ENCODE peak calls at places on chromosomes 6 and 20, in five cellular contexts. C is 8988T; B is posterior cingulate gyrus; I is posterior vena cava; S is activated effector memory CD4-positive, alpha-beta T cell treated with anti-CD3 and anti-CD28 coated beads, Interleukin-2, amount 50 U/mL, for 16 hours. E is an unnamed sample.

GRCh38 chr6:89489078-89489477 is 56.1 kb downstream of the ANKRD6 start:
- DNase-seq in B (no peak), I (peak; percentile 28), S (no peak), C (no peak), E (no peak)

GRCh38 chr6:15417811-15418210 is 171.9 kb downstream of the JARID2 start:
- DNase-seq in C (peak; percentile 58), I (no peak), B (no peak), S (no peak), E (no peak)

GRCh38 chr6:316753-317038 is 24.4 kb downstream of the DUSP22 start:
- DNase-seq in S (no peak), C (no peak), I (no peak), B (no peak), E (no peak)

GRCh38 chr6:154604120-154604519 is 93.6 kb upstream of the CNKSR3 start:
- DNase-seq in B (no peak), C (no peak), I (no peak), S (no peak), E (no peak)

GRCh38 chr6:130366011-130366963 is at the start of gene TMEM200A:
- DNase-seq in S (peak; percentile 81), C (no peak), I (peak; percentile 82), B (peak; percentile 11), E (peak; percentile 79)

GRCh38 chr20:34014878-34015277 is 21.2 kb downstream of the RALY start:
- DNase-seq in S (no peak), I (no peak), C (no peak), B (no peak), E (no peak)

GRCh38 chr6:4153514-4153985 is 18.2 kb upstream of the ECI2 start:
- DNase-seq in S (no peak), C (no peak), B (no peak), I (no peak), E (no peak)

GRCh38 chr20:31594558-31595379 is 10.3 kb upstream of the ID1 start:
- DNase-seq in B (no peak), C (no peak), S (no peak), I (no peak), E (no peak)

GRCh38 chr6:33945931-33946330 is 142.1 kb upstream of the MLN start:
- DNase-seq in B (no peak), C (no peak), I (peak; percentile 60), S (no peak), E (peak; percentile 11)

GRCh38 chr6:16705403-16705993 is 55.8 kb downstream of the ATXN1 start:
- DNase-seq in S (no peak), C (no peak), B (no peak), I (no peak), E (no peak)

GRCh38 chr20:574297-574942 is 30.8 kb upstream of the CSNK2A1 start:
- DNase-seq in C (no peak), S (no peak), B (no peak), I (peak; percentile 79), E (no peak)

GRCh38 chr20:63084563-63084927 is 77.8 kb upstream of the BHLHE23 start:
- DNase-seq in C (no peak), S (no peak), B (no peak), I (peak; percentile 37), E (peak; percentile 41)

GRCh38 chr20:53513489-53514298 is 79.9 kb downstream of the ZNF217 start:
- DNase-seq in S (no peak), C (no peak), B (no peak), I (no peak), E (no peak)

GRCh38 chr6:109738200-109738599 is 47.1 kb downstream of the FIG4 start:
- DNase-seq in B (no peak), C (no peak), S (no peak), I (no peak), E (no peak)

GRCh38 chr6:43075791-43076092 is 372 bp upstream of the PTK7 start:
- DNase-seq in B (no peak), I (no peak), C (no peak), S (no peak), E (no peak)

GRCh38 chr6:158972241-158973233 is 27.5 kb downstream of the RSPH3 start:
- DNase-seq in I (no peak), C (no peak), S (no peak), B (no peak), E (no peak)

GRCh38 chr6:4607026-4607704 is 169.0 kb upstream of the CDYL start:
- DNase-seq in S (no peak), I (no peak), C (no peak), B (peak; percentile 63), E (no peak)

GRCh38 chr6:110158479-110158878 is 21.0 kb downstream of the WASF1 start:
- DNase-seq in S (no peak), B (no peak), I (no peak), C (no peak), E (no peak)

GRCh38 chr20:21433329-21433890 is 36.1 kb upstream of the NKX2-4 start:
- DNase-seq in B (no peak), S (no peak), C (no peak), I (no peak), E (no peak)

GRCh38 chr6:128278876-128279275 is 241.5 kb downstream of the PTPRK start:
- DNase-seq in I (no peak), B (no peak), C (no peak), S (no peak), E (no peak)

GRCh38 chr6:138577151-138577915 is 78.0 kb upstream of the NHSL1 start:
- DNase-seq in S (no peak), I (no peak), B (no peak), C (no peak), E (no peak)

E was measured in spleen.